ENCODE peak calls at places on chromosomes 7 and 10, in eight cellular contexts. U is cardiac fibroblast; B is tibial artery; E is vagina; P is neural crest cell; K is lower lobe of right lung; A is foreskin fibroblast; S is CD8-positive, alpha-beta T cell. G is an unnamed sample.

GRCh38 chr10:25934673-25935139 is 677 bp downstream of the MYO3A start:
- DNase-seq in P (peak), U (no peak), K (no peak), S (no peak), E (no peak), A (no peak), B (no peak), G (peak)

GRCh38 chr7:79668292-79668691 is 214.8 kb upstream of the MAGI2 start:
- DNase-seq in A (peak), E (no peak), S (no peak), P (no peak), K (no peak), U (peak), B (no peak), G (no peak)

GRCh38 chr7:105760549-105761447 is 115.6 kb downstream of the ATXN7L1 start:
- DNase-seq in E (no peak), B (no peak), P (no peak), U (peak), A (peak), S (no peak), K (no peak), G (no peak)

GRCh38 chr7:149261321-149261828 is 621 bp upstream of the ZNF783 start:
- DNase-seq in U (peak), B (no peak), A (peak), S (no peak), P (no peak), E (no peak), K (no peak), G (peak)

GRCh38 chr7:31006864-31007263 is 43.1 kb downstream of the GHRHR start:
- DNase-seq in K (no peak), U (no peak), E (no peak), A (no peak), P (no peak), B (no peak), S (no peak), G (no peak)

GRCh38 chr10:63429280-63429679 is 36.5 kb downstream of the JMJD1C start:
- DNase-seq in K (no peak), E (no peak), A (peak), S (no peak), P (no peak), U (peak), B (no peak), G (peak)

GRCh38 chr7:47827321-47827720 is 120.9 kb downstream of the PKD1L1 start:
- DNase-seq in K (no peak), U (no peak), P (no peak), S (no peak), E (no peak), A (no peak), B (no peak), G (no peak)

GRCh38 chr7:129739427-129739826 is 127.9 kb downstream of the NRF1 start:
- DNase-seq in B (no peak), E (no peak), S (no peak), A (peak), K (no peak), U (peak), P (no peak), G (peak)

GRCh38 chr7:95066736-95067530 is 159.5 kb downstream of the PPP1R9A start:
- DNase-seq in A (peak), U (peak), B (no peak), K (no peak), S (no peak), P (no peak), E (no peak), G (peak)

GRCh38 chr7:48144291-48144768 is 26.9 kb upstream of the ABCA13 start:
- DNase-seq in B (no peak), K (no peak), S (no peak), A (peak), E (no peak), P (no peak), U (no peak), G (no peak)

GRCh38 chr7:44064791-44065430 is 456 bp downstream of the PGAM2 start:
- DNase-seq in P (no peak), A (peak), U (no peak), E (no peak), B (peak), K (peak), S (no peak), G (no peak)

GRCh38 chr10:34111179-34111578 is 703.9 kb downstream of the PARD3 start:
- DNase-seq in K (no peak), A (no peak), S (no peak), U (no peak), E (peak), B (no peak), P (no peak), G (no peak)

GRCh38 chr10:32972929-32973328 is 14.9 kb upstream of the ITGB1 start:
- DNase-seq in E (no peak), A (no peak), K (no peak), U (no peak), P (no peak), S (no peak), B (no peak), G (no peak)

GRCh38 chr7:127628445-127628844 is 10.5 kb upstream of the PAX4 start:
- DNase-seq in P (no peak), B (no peak), K (no peak), A (peak), E (no peak), U (no peak), S (no peak), G (no peak)
- TF ChIP-seq CTCF in P (no peak), B (no peak), K (no peak), A (no peak), E (no peak), U (no peak), S (no peak), G (peak)

DNA sequence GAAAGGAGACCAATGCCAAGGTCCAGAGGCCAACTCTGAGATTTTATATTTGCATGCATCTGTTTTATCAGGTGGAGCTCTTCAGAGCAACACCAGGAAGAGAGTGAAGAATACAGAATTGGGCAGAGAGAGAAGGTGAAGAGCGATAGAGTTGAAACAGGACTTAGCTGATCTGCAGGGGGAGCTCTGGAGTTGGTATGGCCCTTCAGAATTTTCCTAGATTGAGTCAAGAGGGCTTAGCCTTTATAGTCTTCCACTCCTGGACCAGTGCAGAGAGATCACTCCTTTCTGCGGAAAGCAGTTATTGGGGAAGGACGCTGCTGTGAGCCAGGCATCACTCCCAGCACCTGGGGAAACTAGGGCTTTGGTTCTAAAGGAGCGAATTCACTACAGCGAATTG is 105.0 kb upstream of the DGKB start:
- DNase-seq in P (no peak), S (no peak), K (no peak), E (no peak), B (no peak), U (no peak), A (peak), G (peak)
- TF ChIP-seq CTCF in P (no peak), S (no peak), K (no peak), E (no peak), B (no peak), U (peak), A (peak), G (peak)

GRCh38 chr7:36441344-36442022 is 51.8 kb downstream of the ANLN start:
- DNase-seq in A (no peak), P (no peak), U (no peak), S (no peak), K (no peak), B (no peak), E (no peak), G (no peak)

GRCh38 chr7:36439624-36440023 is 50.0 kb downstream of the ANLN start:
- DNase-seq in A (no peak), E (no peak), P (no peak), U (peak), S (no peak), K (no peak), B (no peak), G (no peak)

GRCh38 chr7:36438211-36438610 is 48.5 kb downstream of the ANLN start:
- DNase-seq in U (no peak), P (no peak), E (no peak), A (peak), B (no peak), S (no peak), K (no peak), G (no peak)

DNA sequence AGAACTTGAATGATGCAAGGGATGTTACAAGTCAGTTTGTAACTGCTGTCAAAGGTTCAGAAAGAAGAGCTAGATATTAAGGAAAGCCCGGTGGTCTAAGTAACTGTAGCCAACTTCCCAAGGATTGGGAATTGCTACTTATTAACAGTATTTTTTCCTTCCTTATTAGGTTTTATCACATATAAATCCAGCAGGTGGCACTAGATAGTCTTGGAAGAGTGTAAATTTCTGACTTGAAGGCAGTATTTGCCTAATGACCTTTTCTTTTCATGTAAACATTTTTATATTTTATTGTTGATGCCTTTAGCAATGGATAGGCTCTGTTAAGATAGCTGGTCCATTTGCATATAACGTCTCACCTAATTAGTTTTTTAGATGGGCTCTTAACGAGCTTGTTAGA is 51.2 kb downstream of the ANLN start:
- DNase-seq in A (peak), P (no peak), S (no peak), U (peak), B (no peak), E (no peak), K (no peak), G (peak)
- TF ChIP-seq CTCF in A (peak), P (peak), S (no peak), U (peak), B (peak), E (no peak), K (peak), G (peak)

DNA sequence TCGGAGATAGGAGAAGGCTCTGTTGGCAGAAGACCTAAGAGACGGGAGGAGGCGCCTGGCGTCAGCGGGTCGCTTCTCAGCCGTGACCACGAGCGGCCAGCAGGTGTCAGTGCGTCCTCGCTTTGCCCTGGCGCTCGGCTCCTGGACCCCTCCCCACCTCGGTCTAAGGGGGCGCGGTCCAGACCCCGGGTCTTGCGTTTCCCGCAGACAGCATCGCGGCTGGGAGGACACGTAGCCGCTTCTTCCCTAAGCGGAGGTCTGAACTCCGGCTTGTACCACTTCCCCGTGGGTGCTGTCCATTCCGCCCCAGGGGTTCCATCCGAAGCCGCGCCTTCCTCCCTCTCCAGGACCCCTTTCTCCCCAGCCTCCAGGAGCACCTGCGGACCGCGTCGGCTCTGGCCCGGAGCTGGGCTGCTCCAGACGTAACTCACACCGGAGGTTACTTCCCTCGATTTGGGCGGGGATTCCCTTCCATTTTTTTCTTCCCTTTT is 593 bp upstream of the ADRA2A start:
- DNase-seq in P (peak), B (no peak), A (peak), S (peak), E (no peak), K (peak), U (peak), G (peak)
- TF ChIP-seq CTCF in P (peak), B (peak), A (peak), S (peak), E (peak), K (peak), U (peak), G (peak)

GRCh38 chr10:75207868-75208167 is 2.8 kb upstream of the VDAC2 start:
- DNase-seq in E (no peak), B (no peak), P (no peak), S (no peak), K (no peak), A (no peak), U (no peak), G (no peak)

GRCh38 chr10:75209325-75210192 is 1.0 kb upstream of the VDAC2 start:
- DNase-seq in K (peak), S (peak), P (no peak), A (peak), B (peak), U (peak), E (no peak), G (peak)

GRCh38 chr10:75208177-75208576 is 2.4 kb upstream of the VDAC2 start:
- DNase-seq in E (no peak), B (no peak), A (peak), K (no peak), S (no peak), P (no peak), U (peak), G (no peak)

GRCh38 chr10:75211007-75211735 is 575 bp downstream of the VDAC2 start:
- DNase-seq in B (no peak), P (no peak), E (no peak), U (peak), S (no peak), A (peak), K (no peak), G (peak)

GRCh38 chr10:75210193-75211006 is at the start of gene VDAC2:
- DNase-seq in K (peak), P (peak), U (peak), A (peak), E (peak), B (peak), S (peak), G (peak)
- TF ChIP-seq CTCF in K (no peak), P (no peak), U (no peak), A (no peak), E (peak), B (no peak), S (no peak), G (no peak)

DNA sequence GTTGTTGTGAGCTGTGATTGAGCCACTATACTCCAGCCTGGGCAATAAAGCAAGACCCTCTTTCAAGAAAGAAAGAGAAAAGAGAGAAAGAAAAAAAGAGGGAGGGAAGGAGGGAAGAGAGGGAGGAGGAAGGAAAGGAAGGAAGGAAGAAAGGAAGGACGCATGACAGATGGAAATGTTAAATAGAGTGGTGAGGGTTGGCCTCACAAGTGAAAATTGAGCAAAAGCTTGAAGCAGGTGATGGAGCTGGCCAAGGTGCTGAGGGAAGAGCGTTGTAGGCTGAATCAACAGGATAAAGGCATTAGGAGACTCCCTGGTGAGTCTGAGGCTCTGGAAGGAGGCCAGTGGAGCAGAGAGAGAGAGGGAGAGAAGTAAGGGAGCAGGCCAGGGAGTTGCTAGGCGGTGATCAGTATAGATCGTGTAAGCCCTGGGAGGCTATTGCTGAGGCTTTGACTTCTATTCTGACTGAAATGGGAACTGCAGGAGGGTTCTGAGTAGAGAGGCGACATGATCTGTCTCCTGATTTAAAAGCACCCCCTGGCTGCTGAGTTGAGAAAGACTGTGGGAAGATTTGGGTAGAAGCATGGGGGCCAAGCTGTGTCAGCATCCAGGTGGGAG is 26.5 kb upstream of the TMEM248 start:
- DNase-seq in A (peak), B (no peak), S (no peak), K (no peak), E (no peak), U (peak), P (no peak), G (peak)
- TF ChIP-seq CTCF in A (no peak), B (no peak), S (no peak), K (no peak), E (no peak), U (no peak), P (peak), G (peak)

G was measured in A673.